ENCODE peak calls at places on chromosome 18, in nine cellular contexts. P is fibroblast of mammary gland, M is tibial artery, B is OCI-LY7, L is choroid plexus epithelial cell, Q is heart left ventricle, S is right cardiac atrium, X is astrocyte of the spinal cord, J is MM.1S. T is an unnamed sample.

GRCh38 chr18:8706545-8706980 is 1.2 kb downstream of the MTCL1 start:
- DNase-seq in P (no peak), M (no peak), B (peak), L (no peak), Q (no peak), S (no peak), X (peak), J (peak), T (no peak)

GRCh38 chr18:46554406-46554805 is 102.6 kb downstream of the LOXHD1 start:
- DNase-seq in P (no peak), M (no peak), B (no peak), L (no peak), Q (no peak), S (no peak), X (no peak), J (no peak), T (no peak)

GRCh38 chr18:3970929-3971328 is 484.2 kb downstream of the DLGAP1 start:
- DNase-seq in P (no peak), M (no peak), B (peak), L (no peak), Q (no peak), S (no peak), X (no peak), J (no peak), T (no peak)

GRCh38 chr18:80198994-80199748 is 48.1 kb downstream of the PARD6G start:
- DNase-seq in P (no peak), M (no peak), B (no peak), L (no peak), Q (no peak), S (no peak), X (no peak), J (no peak), T (no peak)

GRCh38 chr18:42183746-42184145 is 228.7 kb downstream of the PIK3C3 start:
- DNase-seq in P (peak), M (no peak), B (no peak), L (peak), Q (no peak), S (no peak), X (peak), J (no peak), T (no peak)

GRCh38 chr18:9876867-9877654 is 8.7 kb upstream of the TXNDC2 start:
- DNase-seq in P (peak), M (peak), B (no peak), L (peak), Q (no peak), S (no peak), X (peak), J (peak), T (no peak)

GRCh38 chr18:77059294-77059916 is 73.2 kb downstream of the MBP start:
- DNase-seq in P (peak), M (peak), B (peak), L (peak), Q (no peak), S (no peak), X (peak), J (peak), T (peak)

GRCh38 chr18:32542221-32542798 is 71.6 kb upstream of the GAREM1 start:
- DNase-seq in P (peak), M (no peak), B (no peak), L (peak), Q (no peak), S (no peak), X (no peak), J (no peak), T (no peak)

GRCh38 chr18:40875101-40875500 is 1079.9 kb upstream of the PIK3C3 start:
- DNase-seq in P (no peak), M (no peak), B (no peak), L (no peak), Q (no peak), S (no peak), X (no peak), J (no peak), T (no peak)

GRCh38 chr18:45059695-45060094 is 379.0 kb downstream of the SETBP1 start:
- DNase-seq in P (peak), M (no peak), B (no peak), L (peak), Q (no peak), S (no peak), X (peak), J (no peak), T (no peak)

GRCh38 chr18:8045890-8046289 is 478.8 kb downstream of the PTPRM start:
- DNase-seq in P (peak), M (no peak), B (no peak), L (no peak), Q (no peak), S (no peak), X (no peak), J (no peak), T (no peak)

GRCh38 chr18:3054785-3055184 is 41.8 kb upstream of the LPIN2 start:
- DNase-seq in P (no peak), M (no peak), B (no peak), L (no peak), Q (no peak), S (no peak), X (no peak), J (no peak), T (no peak)

GRCh38 chr18:6368017-6368416 is 46.7 kb downstream of the L3MBTL4 start:
- DNase-seq in P (no peak), M (no peak), B (no peak), L (no peak), Q (no peak), S (no peak), X (no peak), J (no peak), T (no peak)

GRCh38 chr18:56825312-56825711 is 174.2 kb downstream of the WDR7 start:
- DNase-seq in P (no peak), M (no peak), B (no peak), L (no peak), Q (no peak), S (no peak), X (no peak), J (no peak), T (peak)

GRCh38 chr18:21680148-21680547 is 24.4 kb downstream of the ABHD3 start:
- DNase-seq in P (no peak), M (no peak), B (no peak), L (no peak), Q (no peak), S (no peak), X (no peak), J (no peak), T (no peak)

GRCh38 chr18:1526996-1527395 is 622.3 kb downstream of the ADCYAP1 start:
- DNase-seq in P (no peak), M (no peak), B (no peak), L (peak), Q (no peak), S (no peak), X (no peak), J (no peak), T (no peak)

GRCh38 chr18:8809514-8809913 is 104.2 kb downstream of the MTCL1 start:
- DNase-seq in P (no peak), M (no peak), B (no peak), L (no peak), Q (no peak), S (no peak), X (no peak), J (no peak), T (no peak)

GRCh38 chr18:37251679-37252078 is 313.9 kb downstream of the CELF4 start:
- DNase-seq in P (peak), M (no peak), B (no peak), L (no peak), Q (no peak), S (no peak), X (no peak), J (no peak), T (no peak)

GRCh38 chr18:36708366-36708765 is 120.4 kb downstream of the TPGS2 start:
- DNase-seq in P (no peak), M (no peak), B (no peak), L (no peak), Q (no peak), S (no peak), X (no peak), J (no peak), T (no peak)

GRCh38 chr18:42801706-42802105 is 313.8 kb downstream of the RIT2 start:
- DNase-seq in P (peak), M (no peak), B (no peak), L (peak), Q (no peak), S (no peak), X (peak), J (no peak), T (no peak)

GRCh38 chr18:80157708-80158343 is 48.8 kb downstream of the ADNP2 start:
- DNase-seq in P (peak), M (peak), B (peak), L (peak), Q (peak), S (peak), X (peak), J (peak), T (peak)

GRCh38 chr18:24470022-24470618 is 9.7 kb downstream of the HRH4 start:
- DNase-seq in P (no peak), M (no peak), B (no peak), L (no peak), Q (no peak), S (no peak), X (no peak), J (no peak), T (no peak)

GRCh38 chr18:36668349-36668748 is 160.5 kb downstream of the TPGS2 start:
- DNase-seq in P (no peak), M (no peak), B (no peak), L (no peak), Q (no peak), S (no peak), X (no peak), J (no peak), T (no peak)

GRCh38 chr18:61085036-61085435 is 248.2 kb upstream of the CDH20 start:
- DNase-seq in P (no peak), M (no peak), B (no peak), L (no peak), Q (no peak), S (no peak), X (no peak), J (no peak), T (no peak)

DNA sequence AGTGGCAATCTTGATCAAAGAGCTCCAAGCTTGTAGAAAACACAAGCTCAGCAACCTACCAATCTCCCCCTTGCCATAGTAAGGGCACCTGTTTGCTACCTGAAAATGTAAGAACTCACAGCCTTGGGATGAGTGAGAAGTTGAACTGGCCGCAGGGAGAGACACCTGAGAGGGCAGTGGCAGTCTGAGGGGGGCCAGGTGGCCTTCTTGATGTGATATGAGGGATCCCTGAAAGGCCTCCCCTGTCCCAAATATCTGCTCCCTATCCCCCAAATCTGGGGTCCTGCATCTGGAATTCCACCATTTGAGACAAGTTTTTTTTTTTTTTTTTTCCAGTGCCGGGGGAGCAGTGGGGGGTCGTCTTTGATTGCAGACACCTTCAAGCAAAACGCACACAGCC is 230.2 kb upstream of the SMAD2 start:
- DNase-seq in P (no peak), M (no peak), B (no peak), L (no peak), Q (no peak), S (no peak), X (no peak), J (no peak), T (no peak)
- H3K4me3 ChIP-seq in P (peak), M (peak), B (no peak), L (peak), Q (peak), S (peak), X (peak), J (no peak), T (no peak)

GRCh38 chr18:34707670-34708069 is 2.4 kb upstream of the DTNA start:
- DNase-seq in P (peak), M (peak), B (no peak), L (peak), Q (no peak), S (no peak), X (peak), J (no peak), T (no peak)

GRCh38 chr18:34709104-34709503 is 994 bp upstream of the DTNA start:
- DNase-seq in P (peak), M (peak), B (no peak), L (peak), Q (no peak), S (no peak), X (peak), J (no peak), T (no peak)

GRCh38 chr18:34709631-34710429 is at the start of gene DTNA:
- DNase-seq in P (peak), M (no peak), B (no peak), L (peak), Q (no peak), S (no peak), X (peak), J (no peak), T (no peak)

GRCh38 chr18:34704823-34705222 is 5.3 kb upstream of the DTNA start:
- DNase-seq in P (no peak), M (no peak), B (no peak), L (no peak), Q (no peak), S (no peak), X (no peak), J (no peak), T (no peak)

GRCh38 chr18:34710430-34711386 is 610 bp downstream of the DTNA start:
- DNase-seq in P (peak), M (no peak), B (no peak), L (peak), Q (no peak), S (no peak), X (peak), J (no peak), T (no peak)
- H3K4me3 ChIP-seq in P (peak), M (peak), B (no peak), L (peak), Q (peak), S (peak), X (peak), J (no peak), T (no peak)

GRCh38 chr18:55252946-55253345 is 293.7 kb upstream of the CCDC68 start:
- DNase-seq in P (no peak), M (no peak), B (no peak), L (no peak), Q (no peak), S (no peak), X (no peak), J (peak), T (no peak)

GRCh38 chr18:55249572-55249971 is 290.3 kb upstream of the CCDC68 start:
- DNase-seq in P (peak), M (no peak), B (no peak), L (no peak), Q (no peak), S (no peak), X (peak), J (no peak), T (no peak)

GRCh38 chr18:55250729-55251128 is 291.5 kb upstream of the CCDC68 start:
- DNase-seq in P (peak), M (no peak), B (no peak), L (peak), Q (no peak), S (no peak), X (peak), J (no peak), T (no peak)

GRCh38 chr18:55252053-55252675 is 292.9 kb upstream of the CCDC68 start:
- DNase-seq in P (peak), M (no peak), B (no peak), L (peak), Q (no peak), S (no peak), X (no peak), J (no peak), T (no peak)

GRCh38 chr18:55251186-55251995 is 292.1 kb upstream of the CCDC68 start:
- DNase-seq in P (peak), M (no peak), B (no peak), L (peak), Q (no peak), S (no peak), X (peak), J (no peak), T (no peak)
- H3K4me3 ChIP-seq in P (peak), M (no peak), B (no peak), L (peak), Q (peak), S (no peak), X (no peak), J (no peak), T (no peak)

GRCh38 chr18:74497308-74497640 is 1.1 kb downstream of the CNDP2 start:
- DNase-seq in P (no peak), M (no peak), B (peak), L (no peak), Q (no peak), S (no peak), X (no peak), J (no peak), T (peak)

GRCh38 chr18:74496508-74497307 is 545 bp downstream of the CNDP2 start:
- DNase-seq in P (peak), M (peak), B (peak), L (peak), Q (peak), S (peak), X (peak), J (peak), T (no peak)

GRCh38 chr18:74499633-74500032 is 3.5 kb downstream of the CNDP2 start:
- DNase-seq in P (peak), M (peak), B (peak), L (peak), Q (no peak), S (peak), X (no peak), J (peak), T (peak)

GRCh38 chr18:74497778-74498177 is 1.6 kb downstream of the CNDP2 start:
- DNase-seq in P (no peak), M (no peak), B (no peak), L (no peak), Q (no peak), S (no peak), X (no peak), J (no peak), T (no peak)

GRCh38 chr18:74498712-74499629 is 2.8 kb downstream of the CNDP2 start:
- DNase-seq in P (peak), M (peak), B (peak), L (peak), Q (no peak), S (peak), X (no peak), J (peak), T (peak)
- H3K4me3 ChIP-seq in P (peak), M (no peak), B (peak), L (no peak), Q (peak), S (peak), X (no peak), J (peak), T (peak)

GRCh38 chr18:70662588-70662987 is 373.7 kb downstream of the SOCS6 start:
- DNase-seq in P (no peak), M (no peak), B (no peak), L (no peak), Q (no peak), S (no peak), X (no peak), J (no peak), T (no peak)

GRCh38 chr18:70663141-70663540 is 374.3 kb downstream of the SOCS6 start:
- DNase-seq in P (peak), M (no peak), B (no peak), L (peak), Q (no peak), S (no peak), X (no peak), J (no peak), T (peak)

DNA sequence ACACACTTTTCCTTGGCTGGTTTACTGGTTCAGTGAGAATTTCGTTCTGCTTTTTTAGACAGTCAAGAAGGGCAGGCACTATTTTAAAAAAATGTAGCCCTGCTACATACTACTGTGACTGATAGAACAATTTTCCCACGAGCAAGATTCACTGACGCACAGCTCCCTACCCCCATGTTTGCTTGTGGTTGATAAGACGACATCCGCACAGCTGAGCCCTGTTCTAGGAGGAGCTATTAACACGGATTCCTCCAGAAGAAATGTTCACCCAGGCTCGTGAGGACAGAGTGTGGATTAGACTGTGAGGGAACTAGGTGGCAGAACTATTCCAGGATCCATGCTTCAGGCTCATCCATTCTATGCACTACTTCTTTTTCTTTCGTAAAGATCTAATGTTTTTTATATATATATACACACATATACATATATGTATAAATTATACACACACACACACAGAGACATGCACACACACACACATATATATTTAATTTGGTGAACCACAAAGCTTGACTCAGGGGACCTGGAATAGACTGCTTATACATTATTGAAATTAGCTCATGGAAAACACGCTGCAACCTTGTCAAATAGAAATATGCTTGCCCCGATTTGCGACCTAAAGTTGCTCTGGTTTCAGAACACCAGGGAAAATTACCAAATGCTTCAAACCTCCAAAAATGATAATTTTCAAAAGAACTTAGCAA is 370.3 kb downstream of the SOCS6 start:
- DNase-seq in P (peak), M (no peak), B (no peak), L (peak), Q (no peak), S (peak), X (peak), J (no peak), T (peak)
- H3K4me3 ChIP-seq in P (no peak), M (no peak), B (no peak), L (no peak), Q (peak), S (no peak), X (no peak), J (no peak), T (no peak)

GRCh38 chr18:5195656-5196055 is 1.4 kb downstream of the AKAIN1 start:
- DNase-seq in P (no peak), M (no peak), B (no peak), L (no peak), Q (no peak), S (no peak), X (no peak), J (no peak), T (no peak)
- H3K4me3 ChIP-seq in P (no peak), M (no peak), B (no peak), L (no peak), Q (no peak), S (no peak), X (no peak), J (no peak), T (no peak)

T was measured in Jurkat, Clone E6-1.